ENCODE peak calls at places on chromosome 17, in ten cellular contexts. G is lung; D is fibroblast of lung; R is pons; H is CD8-positive, alpha-beta T cell; X is CD4-positive, CD25-positive, alpha-beta regulatory T cell; O is CD8-positive, alpha-beta memory T cell; Z is globus pallidus; L is stimulated activated CD8-positive, alpha-beta memory T cell treated with anti-CD3 and anti-CD28 coated beads, Interleukin-2, amount 100 ng/mL, for 48 hours; V is activated CD8-positive, alpha-beta memory T cell treated with anti-CD3 and anti-CD28 coated beads, Interleukin-2, amount 10 ng/mL, durations not matched to agents 7 days and 5 days. Q is an unnamed sample.

GRCh38 chr17:13395872-13396271 is 205.9 kb downstream of the HS3ST3A1 start:
- DNase-seq in X (no peak), V (no peak), G (no peak), O (no peak), R (no peak), L (no peak), Z (no peak), H (no peak), D (no peak), Q (no peak)

GRCh38 chr17:48231995-48232729 is 124.6 kb downstream of the SNX11 start:
- DNase-seq in Z (no peak), V (no peak), H (no peak), R (no peak), X (no peak), G (no peak), D (no peak), O (no peak), L (no peak), Q (no peak)

GRCh38 chr17:7716901-7717755 is at the start of gene DNAH2:
- DNase-seq in L (peak; percentile 62), G (peak; percentile 85), R (peak; percentile 45), H (no peak), O (no peak), Z (peak; percentile 63), D (peak; percentile 91), X (no peak), V (peak; percentile 83), Q (no peak)

GRCh38 chr17:51770031-51770759 is 388.3 kb downstream of the CA10 start:
- DNase-seq in G (no peak), O (no peak), X (no peak), H (no peak), L (no peak), V (no peak), D (no peak), Z (no peak), R (no peak), Q (no peak)

GRCh38 chr17:859461-860195 is 77.5 kb downstream of the MRM3 start:
- DNase-seq in H (no peak), D (peak; percentile 39), G (no peak), R (no peak), Z (no peak), V (no peak), O (no peak), L (no peak), X (no peak), Q (no peak)

GRCh38 chr17:46071796-46072195 is 72.7 kb downstream of the STH start:
- DNase-seq in Z (no peak), R (no peak), O (no peak), X (no peak), V (no peak), H (no peak), G (no peak), L (no peak), D (no peak), Q (no peak)

GRCh38 chr17:78805301-78805700 is 23.2 kb upstream of the CYTH1 start:
- DNase-seq in R (no peak), G (no peak), L (peak; percentile 46), D (no peak), Z (no peak), H (peak; percentile 40), O (peak; percentile 79), V (peak; percentile 91), X (no peak), Q (no peak)

GRCh38 chr17:76138234-76138895 is 2.7 kb downstream of the FOXJ1 start:
- DNase-seq in H (no peak), V (no peak), L (no peak), X (no peak), O (peak; percentile 26), D (no peak), Z (peak; percentile 75), R (peak; percentile 50), G (no peak), Q (no peak)

GRCh38 chr17:606501-607243 is 108.0 kb downstream of the VPS53 start:
- DNase-seq in L (no peak), G (no peak), Z (no peak), X (no peak), H (no peak), D (peak; percentile 61), O (no peak), R (no peak), V (no peak), Q (no peak)

GRCh38 chr17:72121164-72122001 is 563 bp downstream of the SOX9 start:
- DNase-seq in Z (no peak), L (no peak), H (no peak), G (peak; percentile 38), V (no peak), D (peak; percentile 75), R (peak; percentile 11), O (no peak), X (no peak), Q (no peak)

GRCh38 chr17:82399030-82399429 is 19.1 kb upstream of the HEXD start:
- DNase-seq in O (no peak), Z (no peak), H (no peak), V (no peak), L (no peak), R (peak; percentile 15), X (no peak), G (no peak), D (peak; percentile 70), Q (no peak)

GRCh38 chr17:42845918-42846593 is 1.7 kb downstream of the AOC2 start:
- DNase-seq in V (peak; percentile 54), G (no peak), O (no peak), Z (no peak), D (no peak), L (peak; percentile 49), X (no peak), H (no peak), R (no peak), Q (peak; percentile 43)

GRCh38 chr17:61157246-61157887 is 242.3 kb upstream of the TBX2 start:
- DNase-seq in H (no peak), X (no peak), R (peak; percentile 84), D (peak; percentile 83), O (no peak), Z (peak; percentile 69), G (no peak), L (no peak), V (no peak), Q (no peak)

GRCh38 chr17:77609553-77610517 is 348.7 kb upstream of the TNRC6C start:
- DNase-seq in H (peak; percentile 53), O (peak; percentile 78), G (no peak), D (peak; percentile 17), L (peak; percentile 36), Z (no peak), V (peak; percentile 84), X (peak; percentile 72), R (peak; percentile 24), Q (peak; percentile 70)

GRCh38 chr17:82064433-82065192 is 991 bp downstream of the DUS1L start:
- DNase-seq in D (no peak), O (no peak), R (no peak), H (no peak), L (no peak), Z (no peak), X (no peak), G (no peak), V (no peak), Q (no peak)

GRCh38 chr17:7060165-7060890 is 16.4 kb upstream of the SLC16A11 start:
- DNase-seq in R (no peak), X (no peak), Z (no peak), O (no peak), H (no peak), L (no peak), G (no peak), V (no peak), D (peak; percentile 30), Q (no peak)

GRCh38 chr17:42281571-42282096 is 5.4 kb upstream of the STAT5B start:
- DNase-seq in X (no peak), V (peak; percentile 36), L (no peak), R (no peak), O (no peak), G (no peak), D (no peak), Z (no peak), H (no peak), Q (no peak)

GRCh38 chr17:36951390-36951789 is 2.6 kb downstream of the AATF start:
- DNase-seq in Z (no peak), G (no peak), D (no peak), H (no peak), R (no peak), O (no peak), X (no peak), V (no peak), L (no peak), Q (no peak)